ENCODE peak calls at places on chromosome 7, in five cellular contexts. C is uterus, V is fibroblast of lung, E is aorta, A is Caco-2. X is an unnamed sample. For H3K4me1, the result is how much of the 10 kb centered on the place peaks cover.

GRCh38 chr7:107622429-107622828 is 38.2 kb upstream of the SLC26A4 start:
- DNase-seq in C (no peak), V (peak), E (no peak), A (no peak), X (no peak)

GRCh38 chr7:26046878-26047277 is 105.1 kb upstream of the NFE2L3 start:
- DNase-seq in C (no peak), V (no peak), E (no peak), A (no peak), X (no peak)

GRCh38 chr7:66957595-66958290 is 36.7 kb downstream of the TMEM248 start:
- DNase-seq in C (no peak), V (no peak), E (no peak), A (no peak), X (no peak)

GRCh38 chr7:91348686-91349085 is 84.5 kb downstream of the FZD1 start:
- DNase-seq in C (no peak), V (peak), E (no peak), A (no peak), X (no peak)

GRCh38 chr7:30510124-30511074 is 5.8 kb upstream of the GGCT start:
- DNase-seq in C (no peak), V (peak), E (no peak), A (peak), X (no peak)

GRCh38 chr7:7664344-7664743 is 23.8 kb downstream of the UMAD1 start:
- DNase-seq in C (no peak), V (no peak), E (no peak), A (no peak), X (no peak)

GRCh38 chr7:102973096-102973802 is 60.4 kb downstream of the LRRC17 start:
- DNase-seq in C (no peak), V (peak), E (peak), A (no peak), X (no peak)

GRCh38 chr7:81659697-81660395 is 110.0 kb downstream of the HGF start:
- DNase-seq in C (no peak), V (peak), E (no peak), A (peak), X (no peak)

GRCh38 chr7:46633200-46633599 is 712.1 kb upstream of the IGFBP3 start:
- DNase-seq in C (no peak), V (peak), E (no peak), A (no peak), X (no peak)

GRCh38 chr7:15219758-15220157 is 317.2 kb upstream of the DGKB start:
- DNase-seq in C (no peak), V (no peak), E (no peak), A (no peak), X (no peak)

GRCh38 chr7:107961399-107961798 is 41.6 kb downstream of the LAMB1 start:
- DNase-seq in C (peak), V (no peak), E (no peak), A (no peak), X (peak)

GRCh38 chr7:26630941-26631580 is 233.3 kb downstream of the SKAP2 start:
- DNase-seq in C (no peak), V (no peak), E (no peak), A (no peak), X (no peak)

GRCh38 chr7:50335795-50336754 is 31.6 kb downstream of the IKZF1 start:
- DNase-seq in C (no peak), V (no peak), E (no peak), A (no peak), X (no peak)

GRCh38 chr7:43902542-43903054 is 3.8 kb downstream of the URGCP start:
- DNase-seq in C (no peak), V (no peak), E (no peak), A (no peak), X (no peak)

GRCh38 chr7:11620406-11620805 is 211.6 kb downstream of the THSD7A start:
- DNase-seq in C (no peak), V (no peak), E (no peak), A (no peak), X (no peak)

GRCh38 chr7:1961776-1962276 is 270.9 kb downstream of the MAD1L1 start:
- DNase-seq in C (no peak), V (peak), E (no peak), A (no peak), X (no peak)

GRCh38 chr7:113085781-113086390 is 741 bp downstream of the GPR85 start:
- DNase-seq in C (no peak), V (peak), E (no peak), A (no peak), X (no peak)

GRCh38 chr7:47501406-47501805 is 80.5 kb downstream of the TNS3 start:
- DNase-seq in C (peak), V (peak), E (no peak), A (no peak), X (peak)

GRCh38 chr7:123770378-123770777 is 21.6 kb upstream of the WASL start:
- DNase-seq in C (no peak), V (peak), E (no peak), A (no peak), X (no peak)

GRCh38 chr7:50331564-50332208 is 27.2 kb downstream of the IKZF1 start:
- DNase-seq in C (no peak), V (no peak), E (no peak), A (no peak), X (no peak)

GRCh38 chr7:36304099-36304425 is 85.6 kb upstream of the ANLN start:
- DNase-seq in C (no peak), V (no peak), E (no peak), A (no peak), X (no peak)

GRCh38 chr7:585873-586272 is 66.2 kb upstream of the PDGFA start:
- DNase-seq in C (no peak), V (no peak), E (peak), A (no peak), X (no peak)

GRCh38 chr7:46830-47140 is 145.6 kb upstream of the FAM20C start:
- DNase-seq in C (peak), V (no peak), E (peak), A (no peak), X (peak)

GRCh38 chr7:71488308-71488707 is 356.4 kb downstream of the GALNT17 start:
- DNase-seq in C (no peak), V (peak), E (no peak), A (no peak), X (no peak)

GRCh38 chr7:42790196-42790595 is 121.7 kb downstream of the C7orf25 start:
- DNase-seq in C (no peak), V (peak), E (no peak), A (no peak), X (no peak)

GRCh38 chr7:152579070-152579469 is 96.9 kb downstream of the XRCC2 start:
- DNase-seq in C (no peak), V (no peak), E (no peak), A (no peak), X (no peak)

GRCh38 chr7:11533229-11533820 is 298.7 kb downstream of the THSD7A start:
- DNase-seq in C (no peak), V (no peak), E (no peak), A (no peak), X (no peak)

GRCh38 chr7:50727072-50727471 is 55.6 kb downstream of the GRB10 start:
- DNase-seq in C (no peak), V (peak), E (no peak), A (no peak), X (no peak)

GRCh38 chr7:34675749-34676374 is 17.8 kb downstream of the NPSR1 start:
- DNase-seq in C (no peak), V (peak), E (no peak), A (peak), X (no peak)

GRCh38 chr7:89401690-89402089 is 606.2 kb upstream of the TEX47 start:
- DNase-seq in C (no peak), V (no peak), E (no peak), A (no peak), X (no peak)

GRCh38 chr7:5692112-5692844 is 89.2 kb downstream of the RNF216 start:
- DNase-seq in C (peak), V (peak), E (peak), A (no peak), X (peak)

GRCh38 chr7:27143022-27143949 is at the start of gene HOXA5:
- DNase-seq in C (peak), V (peak), E (peak), A (peak), X (peak)

GRCh38 chr7:76037310-76037709 is 10.5 kb downstream of the STYXL1 start:
- DNase-seq in C (peak), V (peak), E (no peak), A (no peak), X (peak)

GRCh38 chr7:28217161-28217560 is 36.6 kb upstream of the JAZF1 start:
- DNase-seq in C (no peak), V (no peak), E (no peak), A (no peak), X (no peak)

GRCh38 chr7:149715476-149715875 is 57.9 kb downstream of the ZNF467 start:
- DNase-seq in C (no peak), V (no peak), E (no peak), A (no peak), X (no peak)

GRCh38 chr7:135856356-135857144 is 107.9 kb upstream of the FAM180A start:
- DNase-seq in C (no peak), V (peak), E (no peak), A (no peak), X (no peak)

GRCh38 chr7:120806669-120807068 is 51.3 kb downstream of the TSPAN12 start:
- DNase-seq in C (no peak), V (no peak), E (no peak), A (no peak), X (no peak)

GRCh38 chr7:43302773-43303172 is 190.3 kb downstream of the HECW1 start:
- DNase-seq in C (no peak), V (no peak), E (no peak), A (no peak), X (no peak)

DNA sequence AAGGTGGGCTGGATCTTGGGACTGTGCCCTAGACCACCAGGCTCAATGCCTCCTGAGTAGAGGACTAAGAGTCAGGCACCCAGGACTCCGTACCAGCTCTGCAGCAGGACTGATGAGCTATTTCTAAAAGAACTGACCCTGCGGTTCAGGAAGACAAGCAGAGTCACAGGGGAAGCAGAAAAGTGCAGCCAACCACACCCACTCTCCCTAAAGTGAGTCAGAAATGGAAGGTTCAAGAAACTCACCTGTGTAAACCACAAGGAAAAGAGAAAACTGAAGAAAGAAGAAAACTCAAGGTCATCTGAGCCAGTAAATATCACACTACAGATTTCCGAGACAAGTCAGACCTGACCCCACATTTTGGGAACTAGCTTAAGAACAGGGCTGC is 2.5 kb downstream of the PARP12 start:
- DNase-seq in C (no peak), V (peak), E (no peak), A (no peak), X (no peak)
- H3K4me1 ChIP-seq in C (under half), V (under half), E (under half), A (under half), X (under half)

DNA sequence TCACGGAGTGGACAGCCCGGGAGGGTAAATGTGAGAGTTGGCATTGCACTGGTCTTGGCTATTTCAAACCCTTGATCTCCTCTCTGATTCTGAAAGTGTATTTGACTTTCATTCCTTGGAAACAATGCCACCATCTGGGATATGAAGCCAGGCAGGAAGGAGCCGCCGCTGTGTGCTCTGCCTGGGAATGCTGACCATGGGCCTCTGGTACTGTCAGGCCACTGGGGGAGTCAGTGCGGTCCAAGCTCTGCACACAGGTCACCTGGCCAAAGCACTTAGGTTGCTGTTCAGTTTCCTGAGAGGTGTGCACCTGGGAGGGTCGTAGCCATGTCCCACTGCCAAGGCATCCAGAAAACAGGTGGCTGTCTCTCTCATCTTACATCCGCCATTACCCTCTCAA is 68.5 kb upstream of the SHH start:
- DNase-seq in C (no peak), V (no peak), E (no peak), A (no peak), X (peak)
- H3K4me1 ChIP-seq in C (under half), V (under half), E (under half), A (under half), X (under half)

GRCh38 chr7:137985897-137986251 is 16.0 kb downstream of the CREB3L2 start:
- DNase-seq in C (no peak), V (no peak), E (no peak), A (no peak), X (no peak)

GRCh38 chr7:137985253-137985896 is 16.5 kb downstream of the CREB3L2 start:
- DNase-seq in C (no peak), V (no peak), E (no peak), A (no peak), X (no peak)

GRCh38 chr7:137987563-137987962 is 14.3 kb downstream of the CREB3L2 start:
- DNase-seq in C (no peak), V (no peak), E (no peak), A (no peak), X (no peak)

GRCh38 chr7:137987011-137987334 is 14.9 kb downstream of the CREB3L2 start:
- DNase-seq in C (no peak), V (no peak), E (no peak), A (no peak), X (no peak)

DNA sequence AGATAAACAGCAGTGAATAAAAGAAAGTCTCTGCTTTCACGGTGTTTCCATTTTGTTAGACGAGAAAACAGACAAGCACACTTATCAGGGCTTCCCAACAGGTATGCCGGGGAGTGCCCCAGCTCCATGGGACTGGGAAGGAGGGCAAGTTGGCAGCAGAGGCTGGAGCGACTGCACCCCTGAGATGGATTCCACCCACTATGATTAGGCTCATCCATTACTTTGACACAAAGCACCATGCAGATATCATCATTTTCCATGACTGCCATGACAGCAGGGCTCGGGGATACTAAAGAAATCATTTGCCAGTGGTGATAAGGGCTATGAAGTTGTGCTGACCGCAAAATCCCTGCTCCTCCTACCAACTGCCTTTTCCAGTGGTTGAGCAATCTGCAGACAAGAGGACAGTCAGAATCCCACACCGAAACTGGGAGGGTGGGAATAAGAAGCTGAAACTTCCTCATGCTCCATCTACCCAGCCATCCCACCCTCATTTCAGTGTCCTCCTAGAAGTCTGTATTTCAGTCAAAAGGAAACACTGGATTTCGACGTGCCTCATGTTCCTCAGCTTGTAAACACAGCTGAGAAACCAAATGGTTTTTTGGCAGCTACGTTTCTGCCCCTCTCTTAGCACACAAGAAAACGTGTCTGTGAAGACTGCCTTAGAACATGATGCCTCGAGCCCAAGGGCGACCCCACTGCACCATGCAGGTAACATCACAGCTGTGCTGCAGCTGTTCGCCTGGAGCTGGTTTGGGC is 15.5 kb downstream of the CREB3L2 start:
- DNase-seq in C (peak), V (peak), E (no peak), A (no peak), X (no peak)
- H3K4me1 ChIP-seq in C (under half), V (under half), E (under half), A (half or more), X (under half)

DNA sequence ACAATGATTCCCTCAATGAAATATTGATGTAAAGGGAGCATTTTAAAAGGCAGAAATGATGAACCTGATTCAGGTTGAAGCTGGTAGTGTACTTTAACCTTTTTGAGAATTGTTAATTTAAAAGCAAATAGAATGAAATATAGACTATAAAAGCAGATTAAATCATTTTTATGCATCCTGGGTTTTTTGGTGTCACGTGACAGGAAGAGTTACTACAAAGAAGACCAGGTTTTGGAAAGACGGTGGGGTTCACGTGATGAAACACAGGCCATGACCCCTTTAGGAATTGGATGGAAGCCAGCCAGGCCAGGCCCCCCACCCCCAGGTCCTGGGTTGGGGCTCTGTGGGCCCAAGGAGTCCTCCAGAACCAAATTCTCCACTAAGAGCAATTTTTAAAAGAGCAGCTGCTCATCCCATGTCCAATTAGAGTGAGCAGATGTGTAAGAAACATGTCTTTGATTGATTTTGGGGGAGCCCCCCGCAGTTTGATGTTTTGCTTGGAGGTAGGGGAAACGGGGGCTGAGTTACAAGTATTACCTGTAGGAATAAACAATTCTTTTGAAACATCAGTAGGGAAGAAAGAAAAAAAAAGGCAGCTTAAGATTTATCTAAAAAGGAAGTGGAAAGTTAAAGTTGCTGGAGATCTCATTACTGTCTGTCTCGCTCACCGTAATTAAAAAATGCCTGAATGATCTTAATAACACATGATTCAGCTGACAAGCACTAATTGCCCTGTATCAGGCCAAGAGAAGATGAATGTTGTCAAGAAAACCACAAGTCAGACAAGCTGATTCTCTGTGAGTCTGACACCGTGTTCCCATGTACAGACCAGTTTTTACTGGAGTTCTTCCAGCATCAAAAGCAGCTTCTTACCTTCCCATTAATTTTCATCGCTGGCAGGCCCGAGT is 63.4 kb downstream of the CUX1 start:
- DNase-seq in C (no peak), V (peak), E (no peak), A (no peak), X (no peak)
- H3K4me1 ChIP-seq in C (under half), V (under half), E (under half), A (half or more), X (half or more)

DNA sequence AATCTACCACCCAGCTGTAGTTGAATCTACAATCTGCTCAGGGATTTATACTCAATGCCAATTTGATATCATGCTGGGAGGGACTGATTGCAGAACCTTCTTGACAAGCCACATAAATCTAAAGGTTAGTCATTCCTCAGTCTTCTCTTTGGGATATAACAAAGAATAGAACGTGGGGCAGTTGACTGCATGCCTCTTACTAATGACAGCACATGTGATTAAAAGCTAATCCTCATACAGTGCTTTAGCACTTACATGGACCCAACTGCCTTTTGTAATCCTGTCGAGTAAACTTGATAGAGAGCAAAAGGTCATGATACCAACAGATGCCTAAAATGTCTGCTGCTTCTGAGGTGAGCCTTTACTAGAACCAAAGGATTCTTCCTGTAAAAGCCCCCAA is 12.3 kb downstream of the KLHL7 start:
- DNase-seq in C (no peak), V (peak), E (no peak), A (no peak), X (no peak)
- H3K4me1 ChIP-seq in C (under half), V (under half), E (under half), A (under half), X (under half)